ENCODE peak calls at places on chromosomes 6 and 20, in four cellular contexts. One of them, this sample, is unnamed.
A peak's percentile ranks its signal among the peaks of the same experiment; 100 is the strongest.

GRCh38 chr20:58690851-58691250 is 1.7 kb upstream of the NPEPL1 start:
- DNase-seq in Panc1: no peak
- DNase-seq in ovary: no peak
- DNase-seq in endothelial cell: no peak
- DNase-seq in this sample: no peak

GRCh38 chr6:139577991-139578604 is 203.7 kb upstream of the CITED2 start:
- DNase-seq in ovary: no peak
- DNase-seq in Panc1: no peak
- DNase-seq in endothelial cell: no peak
- DNase-seq in this sample: no peak

GRCh38 chr20:35953411-35954199 is 697 bp downstream of the SCAND1 start:
- DNase-seq in ovary: no peak
- DNase-seq in endothelial cell: peak; percentile 76
- DNase-seq in Panc1: no peak
- DNase-seq in this sample: no peak

GRCh38 chr6:37558646-37559045 is 59.0 kb upstream of the CCDC167 start:
- DNase-seq in endothelial cell: no peak
- DNase-seq in Panc1: no peak
- DNase-seq in ovary: no peak
- DNase-seq in this sample: no peak

GRCh38 chr20:23294166-23294565 is 56.4 kb upstream of the NXT1 start:
- DNase-seq in Panc1: no peak
- DNase-seq in ovary: no peak
- DNase-seq in endothelial cell: no peak
- DNase-seq in this sample: no peak

GRCh38 chr6:42453649-42454427 is 2.1 kb upstream of the TRERF1 start:
- DNase-seq in ovary: peak; percentile 64
- DNase-seq in endothelial cell: peak; percentile 23
- DNase-seq in Panc1: no peak
- DNase-seq in this sample: no peak

GRCh38 chr20:25099580-25099979 is 17.6 kb upstream of the VSX1 start:
- DNase-seq in Panc1: no peak
- DNase-seq in endothelial cell: no peak
- DNase-seq in ovary: no peak
- DNase-seq in this sample: no peak

GRCh38 chr6:53375851-53376250 is 27.1 kb upstream of the ELOVL5 start:
- DNase-seq in ovary: no peak
- DNase-seq in endothelial cell: no peak
- DNase-seq in Panc1: no peak
- DNase-seq in this sample: no peak

GRCh38 chr6:152267967-152268845 is 369.0 kb downstream of the SYNE1 start:
- DNase-seq in ovary: no peak
- DNase-seq in endothelial cell: peak; percentile 39
- DNase-seq in Panc1: peak; percentile 4
- DNase-seq in this sample: no peak

GRCh38 chr6:27478706-27479318 is 5.9 kb upstream of the ZNF184 start:
- DNase-seq in ovary: peak; percentile 94
- DNase-seq in Panc1: peak; percentile 92
- DNase-seq in endothelial cell: peak; percentile 73
- DNase-seq in this sample: no peak

GRCh38 chr20:51767018-51767866 is 948 bp downstream of the ATP9A start:
- DNase-seq in Panc1: no peak
- DNase-seq in ovary: peak; percentile 81
- DNase-seq in endothelial cell: peak; percentile 59
- DNase-seq in this sample: peak; percentile 63

GRCh38 chr6:115551510-115551909 is 509.2 kb downstream of the FRK start:
- DNase-seq in ovary: no peak
- DNase-seq in endothelial cell: no peak
- DNase-seq in Panc1: no peak
- DNase-seq in this sample: no peak

GRCh38 chr20:58583141-58583540 is 67.9 kb upstream of the APCDD1L start:
- DNase-seq in ovary: no peak
- DNase-seq in endothelial cell: no peak
- DNase-seq in Panc1: no peak
- DNase-seq in this sample: no peak

GRCh38 chr20:57660510-57661199 is 40.4 kb upstream of the ZBP1 start:
- DNase-seq in endothelial cell: no peak
- DNase-seq in Panc1: no peak
- DNase-seq in ovary: no peak
- DNase-seq in this sample: no peak

GRCh38 chr6:133610271-133610840 is 278.6 kb upstream of the TCF21 start:
- DNase-seq in Panc1: no peak
- DNase-seq in ovary: no peak
- DNase-seq in endothelial cell: no peak
- DNase-seq in this sample: no peak

GRCh38 chr6:83119742-83120300 is 52.4 kb downstream of the DOP1A start:
- DNase-seq in ovary: no peak
- DNase-seq in Panc1: no peak
- DNase-seq in endothelial cell: no peak
- DNase-seq in this sample: no peak

GRCh38 chr6:46053034-46053933 is 37.6 kb upstream of the CLIC5 start:
- DNase-seq in Panc1: no peak
- DNase-seq in endothelial cell: no peak
- DNase-seq in ovary: no peak
- DNase-seq in this sample: no peak

GRCh38 chr6:130907687-130908086 is 80.5 kb downstream of the SMLR1 start:
- DNase-seq in Panc1: no peak
- DNase-seq in ovary: no peak
- DNase-seq in endothelial cell: no peak
- DNase-seq in this sample: no peak

GRCh38 chr6:168959696-168960095 is 293.9 kb downstream of the THBS2 start:
- DNase-seq in endothelial cell: no peak
- DNase-seq in ovary: no peak
- DNase-seq in Panc1: no peak
- DNase-seq in this sample: no peak

GRCh38 chr20:4130404-4131189 is 115.2 kb upstream of the RNF24 start:
- DNase-seq in ovary: no peak
- DNase-seq in Panc1: peak; percentile 81
- DNase-seq in endothelial cell: no peak
- DNase-seq in this sample: no peak

GRCh38 chr20:41174373-41174772 is 37.0 kb downstream of the PLCG1 start:
- DNase-seq in Panc1: no peak
- DNase-seq in ovary: peak; percentile 42
- DNase-seq in endothelial cell: no peak
- DNase-seq in this sample: no peak

GRCh38 chr6:98641929-98642328 is 192.4 kb upstream of the POU3F2 start:
- DNase-seq in Panc1: no peak
- DNase-seq in endothelial cell: no peak
- DNase-seq in ovary: no peak
- DNase-seq in this sample: no peak

GRCh38 chr6:169933251-169933821 is 181.9 kb downstream of the ERMARD start:
- DNase-seq in ovary: no peak
- DNase-seq in endothelial cell: no peak
- DNase-seq in Panc1: no peak
- DNase-seq in this sample: no peak

GRCh38 chr6:79188885-79189505 is 45.5 kb downstream of the HMGN3 start:
- DNase-seq in ovary: no peak
- DNase-seq in endothelial cell: no peak
- DNase-seq in Panc1: no peak
- DNase-seq in this sample: no peak

GRCh38 chr6:33144373-33144772 is 47.9 kb downstream of the COL11A2 start:
- DNase-seq in ovary: no peak
- DNase-seq in Panc1: no peak
- DNase-seq in endothelial cell: no peak
- DNase-seq in this sample: no peak

GRCh38 chr6:31632279-31632946 is 11.9 kb downstream of the PRRC2A start:
- DNase-seq in Panc1: no peak
- DNase-seq in ovary: no peak
- DNase-seq in endothelial cell: no peak
- DNase-seq in this sample: no peak

GRCh38 chr20:9615766-9616454 is 101.5 kb downstream of the LAMP5 start:
- DNase-seq in endothelial cell: no peak
- DNase-seq in Panc1: no peak
- DNase-seq in ovary: no peak
- DNase-seq in this sample: no peak

GRCh38 chr20:1005452-1006027 is 3.4 kb upstream of the RSPO4 start:
- DNase-seq in endothelial cell: peak; percentile 49
- DNase-seq in Panc1: no peak
- DNase-seq in ovary: no peak
- DNase-seq in this sample: no peak

DNA sequence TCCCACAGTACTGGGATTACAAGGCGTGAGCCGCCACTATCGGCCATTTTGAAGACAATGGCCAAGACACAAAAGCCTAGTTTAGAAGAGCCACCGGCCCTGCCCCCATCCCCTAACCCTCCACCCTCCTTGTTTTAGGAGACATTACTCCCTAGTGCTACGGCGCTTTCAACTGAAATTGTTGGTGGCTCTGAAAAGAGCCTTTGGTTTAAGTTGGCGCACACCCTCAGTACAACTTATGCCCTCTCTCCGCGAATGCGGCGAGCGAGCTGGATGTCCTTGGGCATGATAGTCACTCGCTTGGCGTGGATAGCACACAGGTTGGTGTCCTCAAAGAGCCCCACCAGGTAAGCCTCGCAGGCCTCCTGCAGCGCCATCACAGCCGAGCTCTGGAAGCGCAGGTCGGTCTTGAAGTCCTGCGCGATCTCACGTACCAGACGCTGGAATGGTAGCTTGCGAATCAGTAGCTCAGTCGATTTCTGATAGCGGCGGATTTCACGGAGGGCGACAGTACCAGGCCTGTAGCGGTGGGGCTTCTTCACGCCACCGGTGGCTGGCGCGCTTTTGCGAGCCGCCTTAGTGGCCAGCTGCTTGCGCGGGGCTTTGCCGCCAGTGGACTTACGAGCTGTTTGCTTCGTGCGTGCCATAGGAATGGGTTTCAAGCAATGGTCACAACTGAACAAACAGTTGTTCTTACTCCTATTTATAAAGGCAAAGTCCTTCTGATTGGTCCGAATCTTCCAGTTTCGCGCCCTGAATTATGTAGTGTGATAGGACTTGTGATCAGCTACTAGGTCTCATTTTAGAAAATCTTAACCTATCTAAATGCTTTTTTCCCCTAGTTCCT is 114.8 kb upstream of the BTN3A2 start:
- DNase-seq in endothelial cell: peak; percentile 47
- DNase-seq in ovary: no peak
- DNase-seq in Panc1: no peak
- DNase-seq in this sample: no peak
- TF ChIP-seq CTCF in endothelial cell: peak; percentile 11
- TF ChIP-seq CTCF in ovary: no peak
- TF ChIP-seq CTCF in Panc1: no peak
- TF ChIP-seq CTCF in this sample: no peak

GRCh38 chr20:19336601-19337000 is 124.2 kb downstream of the SLC24A3 start:
- DNase-seq in ovary: no peak
- DNase-seq in endothelial cell: no peak
- DNase-seq in Panc1: no peak
- DNase-seq in this sample: no peak

GRCh38 chr20:19335341-19335740 is 122.9 kb downstream of the SLC24A3 start:
- DNase-seq in endothelial cell: no peak
- DNase-seq in Panc1: no peak
- DNase-seq in ovary: no peak
- DNase-seq in this sample: no peak

GRCh38 chr20:19338960-19339359 is 126.5 kb downstream of the SLC24A3 start:
- DNase-seq in ovary: no peak
- DNase-seq in endothelial cell: no peak
- DNase-seq in Panc1: no peak
- DNase-seq in this sample: no peak

GRCh38 chr20:19338380-19338779 is 125.9 kb downstream of the SLC24A3 start:
- DNase-seq in ovary: no peak
- DNase-seq in Panc1: no peak
- DNase-seq in endothelial cell: no peak
- DNase-seq in this sample: no peak

DNA sequence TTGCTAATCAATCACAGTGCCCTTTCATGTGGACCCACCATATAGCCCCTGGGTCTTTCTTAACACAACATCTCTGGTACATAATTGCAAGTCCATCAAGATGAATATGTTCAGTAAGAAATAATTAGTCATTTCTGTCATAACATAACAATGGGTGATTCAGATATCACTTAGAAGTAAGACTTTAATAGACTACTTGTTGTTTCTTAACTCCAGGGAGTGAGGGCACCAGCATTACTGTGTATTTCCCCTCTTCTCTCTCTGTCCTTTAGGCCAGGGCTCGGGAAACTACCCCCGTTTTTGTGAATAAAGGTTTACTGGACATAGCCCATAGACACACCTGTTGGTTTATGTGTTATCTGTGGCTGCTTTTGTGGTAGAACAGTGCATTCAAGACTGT is 123.5 kb downstream of the SLC24A3 start:
- DNase-seq in ovary: no peak
- DNase-seq in endothelial cell: no peak
- DNase-seq in Panc1: no peak
- DNase-seq in this sample: no peak
- TF ChIP-seq CTCF in ovary: no peak
- TF ChIP-seq CTCF in endothelial cell: no peak
- TF ChIP-seq CTCF in Panc1: no peak
- TF ChIP-seq CTCF in this sample: no peak

GRCh38 chr6:128129679-128130078 is 228.8 kb upstream of the THEMIS start:
- DNase-seq in Panc1: no peak
- DNase-seq in endothelial cell: no peak
- DNase-seq in ovary: no peak
- DNase-seq in this sample: no peak
- TF ChIP-seq CTCF in Panc1: no peak
- TF ChIP-seq CTCF in endothelial cell: no peak
- TF ChIP-seq CTCF in ovary: no peak
- TF ChIP-seq CTCF in this sample: no peak

GRCh38 chr20:32997431-32997830 is 6.8 kb downstream of the SUN5 start:
- DNase-seq in Panc1: no peak
- DNase-seq in ovary: no peak
- DNase-seq in endothelial cell: no peak
- DNase-seq in this sample: no peak

GRCh38 chr20:32999603-33000250 is 4.5 kb downstream of the SUN5 start:
- DNase-seq in Panc1: no peak
- DNase-seq in endothelial cell: no peak
- DNase-seq in ovary: no peak
- DNase-seq in this sample: no peak

GRCh38 chr20:32993484-32994050 is 10.7 kb downstream of the SUN5 start:
- DNase-seq in ovary: no peak
- DNase-seq in Panc1: no peak
- DNase-seq in endothelial cell: no peak
- DNase-seq in this sample: no peak

GRCh38 chr20:32992015-32992641 is 12.1 kb downstream of the SUN5 start:
- DNase-seq in ovary: no peak
- DNase-seq in endothelial cell: no peak
- DNase-seq in Panc1: no peak
- DNase-seq in this sample: no peak

DNA sequence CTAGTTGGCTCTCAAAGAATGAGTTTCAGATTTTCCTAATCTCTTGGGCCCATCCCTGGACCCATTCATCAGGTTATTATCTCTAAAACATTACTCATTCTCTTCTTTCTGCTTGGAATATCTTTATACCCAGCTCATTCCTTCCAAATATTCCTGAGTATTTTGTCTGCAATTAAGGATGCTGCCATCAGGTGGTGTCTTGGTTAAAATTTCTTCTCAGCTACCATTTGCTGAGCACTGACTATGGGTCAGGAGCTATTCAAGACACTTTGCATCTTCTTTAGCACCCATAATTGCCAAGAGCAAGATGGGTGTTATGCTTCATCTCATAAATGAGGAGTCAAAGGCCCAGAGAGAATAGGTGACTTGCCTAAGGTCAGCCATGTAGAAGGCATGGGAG is 8.4 kb downstream of the SUN5 start:
- DNase-seq in ovary: no peak
- DNase-seq in Panc1: no peak
- DNase-seq in endothelial cell: no peak
- DNase-seq in this sample: no peak
- TF ChIP-seq CTCF in ovary: no peak
- TF ChIP-seq CTCF in Panc1: peak; percentile 30
- TF ChIP-seq CTCF in endothelial cell: no peak
- TF ChIP-seq CTCF in this sample: no peak

GRCh38 chr6:85015396-85015990 is 251.1 kb upstream of the TBX18 start:
- DNase-seq in ovary: peak; percentile 45
- DNase-seq in endothelial cell: peak; percentile 80
- DNase-seq in Panc1: peak; percentile 4
- DNase-seq in this sample: no peak
- TF ChIP-seq CTCF in ovary: peak; percentile 23
- TF ChIP-seq CTCF in endothelial cell: peak; percentile 94
- TF ChIP-seq CTCF in Panc1: peak; percentile 79
- TF ChIP-seq CTCF in this sample: peak; percentile 16

This sample was measured in D721Med.